ENCODE peak calls at places on chromosome 6, in seven cellular contexts. One of them, this sample, is unnamed.

GRCh38 chr6:152750694-152751093 is at the start of gene VIP:
- DNase-seq in H9: peak; percentile 71
- DNase-seq in neuronal stem cell: peak; percentile 62
- DNase-seq in H1: peak; percentile 54
- DNase-seq in mesendoderm: peak; percentile 86
- DNase-seq in mesenchymal stem cell: peak; percentile 33
- DNase-seq in trophoblast cell: peak; percentile 62
- DNase-seq in this sample: peak; percentile 42

GRCh38 chr6:5507056-5507722 is 245.9 kb downstream of the FARS2 start:
- DNase-seq in H9: no peak
- DNase-seq in neuronal stem cell: no peak
- DNase-seq in H1: no peak
- DNase-seq in mesendoderm: no peak
- DNase-seq in mesenchymal stem cell: no peak
- DNase-seq in trophoblast cell: no peak
- DNase-seq in this sample: no peak

GRCh38 chr6:126919947-126920346 is 198.5 kb upstream of the RSPO3 start:
- DNase-seq in H9: no peak
- DNase-seq in neuronal stem cell: no peak
- DNase-seq in H1: no peak
- DNase-seq in mesendoderm: no peak
- DNase-seq in mesenchymal stem cell: peak; percentile 99
- DNase-seq in trophoblast cell: peak; percentile 35
- DNase-seq in this sample: peak; percentile 99

GRCh38 chr6:84093405-84094049 is 60.0 kb downstream of the MRAP2 start:
- DNase-seq in H9: no peak
- DNase-seq in neuronal stem cell: no peak
- DNase-seq in H1: no peak
- DNase-seq in mesendoderm: peak; percentile 54
- DNase-seq in mesenchymal stem cell: no peak
- DNase-seq in trophoblast cell: peak; percentile 16
- DNase-seq in this sample: no peak

GRCh38 chr6:37242429-37243052 is 15.0 kb upstream of the TBC1D22B start:
- DNase-seq in H9: no peak
- DNase-seq in neuronal stem cell: no peak
- DNase-seq in H1: no peak
- DNase-seq in mesendoderm: peak; percentile 91
- DNase-seq in mesenchymal stem cell: peak; percentile 99
- DNase-seq in trophoblast cell: peak; percentile 96
- DNase-seq in this sample: peak; percentile 99

GRCh38 chr6:32886674-32887383 is 32.8 kb downstream of the PSMB9 start:
- DNase-seq in H9: no peak
- DNase-seq in neuronal stem cell: no peak
- DNase-seq in H1: no peak
- DNase-seq in mesendoderm: no peak
- DNase-seq in mesenchymal stem cell: peak; percentile 23
- DNase-seq in trophoblast cell: peak; percentile 41
- DNase-seq in this sample: peak; percentile 89

GRCh38 chr6:10837009-10837691 is 1.2 kb downstream of the MAK start:
- DNase-seq in H9: peak; percentile 33
- DNase-seq in neuronal stem cell: peak; percentile 62
- DNase-seq in H1: no peak
- DNase-seq in mesendoderm: peak; percentile 46
- DNase-seq in mesenchymal stem cell: peak; percentile 40
- DNase-seq in trophoblast cell: peak; percentile 42
- DNase-seq in this sample: no peak

GRCh38 chr6:166624275-166624674 is 2.8 kb downstream of the RPS6KA2 start:
- DNase-seq in H9: no peak
- DNase-seq in neuronal stem cell: no peak
- DNase-seq in H1: no peak
- DNase-seq in mesendoderm: no peak
- DNase-seq in mesenchymal stem cell: peak; percentile 82
- DNase-seq in trophoblast cell: no peak
- DNase-seq in this sample: peak; percentile 69

GRCh38 chr6:72787521-72788031 is 165.7 kb downstream of the KCNQ5 start:
- DNase-seq in H9: peak; percentile 46
- DNase-seq in neuronal stem cell: peak; percentile 39
- DNase-seq in H1: no peak
- DNase-seq in mesendoderm: peak; percentile 84
- DNase-seq in mesenchymal stem cell: peak; percentile 93
- DNase-seq in trophoblast cell: peak; percentile 81
- DNase-seq in this sample: peak; percentile 78

GRCh38 chr6:151058021-151058733 is 181.6 kb upstream of the AKAP12 start:
- DNase-seq in H9: no peak
- DNase-seq in neuronal stem cell: no peak
- DNase-seq in H1: peak; percentile 34
- DNase-seq in mesendoderm: no peak
- DNase-seq in mesenchymal stem cell: no peak
- DNase-seq in trophoblast cell: no peak
- DNase-seq in this sample: no peak

GRCh38 chr6:90298459-90299053 is 1.9 kb upstream of the BACH2 start:
- DNase-seq in H9: no peak
- DNase-seq in neuronal stem cell: no peak
- DNase-seq in H1: no peak
- DNase-seq in mesendoderm: peak; percentile 30
- DNase-seq in mesenchymal stem cell: no peak
- DNase-seq in trophoblast cell: no peak
- DNase-seq in this sample: no peak

GRCh38 chr6:155264704-155265320 is 999 bp downstream of the CLDN20 start:
- DNase-seq in H9: no peak
- DNase-seq in neuronal stem cell: no peak
- DNase-seq in H1: no peak
- DNase-seq in mesendoderm: no peak
- DNase-seq in mesenchymal stem cell: peak; percentile 43
- DNase-seq in trophoblast cell: no peak
- DNase-seq in this sample: no peak

GRCh38 chr6:2061880-2062279 is 183.5 kb downstream of the GMDS start:
- DNase-seq in H9: no peak
- DNase-seq in neuronal stem cell: no peak
- DNase-seq in H1: no peak
- DNase-seq in mesendoderm: no peak
- DNase-seq in mesenchymal stem cell: no peak
- DNase-seq in trophoblast cell: peak; percentile 77
- DNase-seq in this sample: no peak

DNA sequence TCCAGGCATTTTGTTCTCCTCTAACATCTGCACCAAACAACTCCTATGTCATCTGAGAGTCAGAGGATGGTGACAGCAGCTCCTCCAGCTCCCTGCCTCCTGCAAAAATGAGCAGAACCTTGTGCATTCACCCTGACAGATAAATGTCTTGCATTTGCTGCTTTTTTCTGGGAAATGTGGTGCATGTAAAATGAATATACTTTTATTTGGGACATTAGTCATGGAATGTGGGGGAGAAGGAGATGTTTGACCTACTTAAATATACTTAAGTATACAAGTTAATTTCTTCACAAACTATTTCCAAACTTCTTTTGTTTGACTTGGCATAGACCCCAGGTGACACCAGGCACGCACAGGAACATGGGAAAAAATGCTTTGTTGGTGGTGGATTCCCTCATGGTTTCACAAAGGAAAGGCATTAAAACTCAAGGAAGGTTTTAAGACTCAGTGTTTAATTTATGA is 181.8 kb upstream of the MCHR2 start:
- DNase-seq in H9: no peak
- DNase-seq in neuronal stem cell: no peak
- DNase-seq in H1: no peak
- DNase-seq in mesendoderm: no peak
- DNase-seq in mesenchymal stem cell: peak; percentile 59
- DNase-seq in trophoblast cell: peak; percentile 11
- DNase-seq in this sample: peak; percentile 95
- H3K23ac ChIP-seq in H9: no peak overlapping the region
- H3K23ac ChIP-seq in neuronal stem cell: no peak overlapping the region
- H3K23ac ChIP-seq in H1: no peak overlapping the region
- H3K23ac ChIP-seq in mesendoderm: no peak overlapping the region
- H3K23ac ChIP-seq in mesenchymal stem cell: no peak overlapping the region
- H3K23ac ChIP-seq in trophoblast cell: no peak overlapping the region
- H3K23ac ChIP-seq in this sample: peak overlapping the region; percentile 49

GRCh38 chr6:41789937-41790502 is 2.5 kb downstream of the TOMM6 start:
- DNase-seq in H9: no peak
- DNase-seq in neuronal stem cell: no peak
- DNase-seq in H1: no peak
- DNase-seq in mesendoderm: no peak
- DNase-seq in mesenchymal stem cell: no peak
- DNase-seq in trophoblast cell: no peak
- DNase-seq in this sample: no peak
- H3K23ac ChIP-seq in H9: no peak overlapping the region
- H3K23ac ChIP-seq in neuronal stem cell: no peak overlapping the region
- H3K23ac ChIP-seq in H1: no peak overlapping the region
- H3K23ac ChIP-seq in mesendoderm: no peak overlapping the region
- H3K23ac ChIP-seq in mesenchymal stem cell: no peak overlapping the region
- H3K23ac ChIP-seq in trophoblast cell: no peak overlapping the region
- H3K23ac ChIP-seq in this sample: no peak overlapping the region

GRCh38 chr6:109896333-109896732 is 81.8 kb upstream of the GPR6 start:
- DNase-seq in H9: no peak
- DNase-seq in neuronal stem cell: no peak
- DNase-seq in H1: no peak
- DNase-seq in mesendoderm: peak; percentile 16
- DNase-seq in mesenchymal stem cell: no peak
- DNase-seq in trophoblast cell: peak; percentile 17
- DNase-seq in this sample: peak; percentile 5

GRCh38 chr6:109894181-109894580 is 83.9 kb upstream of the GPR6 start:
- DNase-seq in H9: no peak
- DNase-seq in neuronal stem cell: no peak
- DNase-seq in H1: no peak
- DNase-seq in mesendoderm: peak; percentile 20
- DNase-seq in mesenchymal stem cell: no peak
- DNase-seq in trophoblast cell: peak; percentile 36
- DNase-seq in this sample: no peak

GRCh38 chr6:109891924-109892323 is 86.2 kb upstream of the GPR6 start:
- DNase-seq in H9: no peak
- DNase-seq in neuronal stem cell: no peak
- DNase-seq in H1: no peak
- DNase-seq in mesendoderm: no peak
- DNase-seq in mesenchymal stem cell: no peak
- DNase-seq in trophoblast cell: no peak
- DNase-seq in this sample: no peak

GRCh38 chr6:109892451-109893435 is 85.4 kb upstream of the GPR6 start:
- DNase-seq in H9: peak; percentile 52
- DNase-seq in neuronal stem cell: no peak
- DNase-seq in H1: peak; percentile 56
- DNase-seq in mesendoderm: peak; percentile 78
- DNase-seq in mesenchymal stem cell: no peak
- DNase-seq in trophoblast cell: peak; percentile 99
- DNase-seq in this sample: no peak

DNA sequence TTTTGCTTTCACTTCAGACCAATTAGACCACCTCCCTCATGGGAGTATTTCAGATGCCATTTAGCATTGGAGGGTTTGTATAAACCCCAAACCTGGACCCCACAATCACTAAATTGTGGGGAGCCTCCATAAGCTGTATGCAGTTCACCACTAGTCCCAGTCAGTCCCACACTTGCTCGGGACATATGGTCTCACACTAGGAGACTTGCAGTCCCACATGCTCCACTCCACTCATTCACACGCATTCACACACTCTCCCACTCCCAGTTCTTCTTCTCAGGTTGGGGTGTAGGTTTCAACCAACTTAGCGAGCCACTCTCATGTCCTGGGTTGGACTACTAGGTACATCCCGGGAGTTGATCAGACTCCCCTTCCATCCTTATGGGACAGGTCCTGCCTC is 84.5 kb upstream of the GPR6 start:
- DNase-seq in H9: no peak
- DNase-seq in neuronal stem cell: no peak
- DNase-seq in H1: no peak
- DNase-seq in mesendoderm: no peak
- DNase-seq in mesenchymal stem cell: no peak
- DNase-seq in trophoblast cell: no peak
- DNase-seq in this sample: no peak
- H3K23ac ChIP-seq in H9: no peak overlapping the region
- H3K23ac ChIP-seq in neuronal stem cell: peak overlapping the region; percentile 25
- H3K23ac ChIP-seq in H1: no peak overlapping the region
- H3K23ac ChIP-seq in mesendoderm: no peak overlapping the region
- H3K23ac ChIP-seq in mesenchymal stem cell: no peak overlapping the region
- H3K23ac ChIP-seq in trophoblast cell: no peak overlapping the region
- H3K23ac ChIP-seq in this sample: no peak overlapping the region

GRCh38 chr6:158561247-158561884 is 1.5 kb downstream of the TMEM181 start:
- DNase-seq in H9: no peak
- DNase-seq in neuronal stem cell: no peak
- DNase-seq in H1: no peak
- DNase-seq in mesendoderm: no peak
- DNase-seq in mesenchymal stem cell: no peak
- DNase-seq in trophoblast cell: peak; percentile 24
- DNase-seq in this sample: no peak
- H3K23ac ChIP-seq in H9: no peak overlapping the region
- H3K23ac ChIP-seq in neuronal stem cell: no peak overlapping the region
- H3K23ac ChIP-seq in H1: no peak overlapping the region
- H3K23ac ChIP-seq in mesendoderm: peak overlapping the region; percentile 15
- H3K23ac ChIP-seq in mesenchymal stem cell: no peak overlapping the region
- H3K23ac ChIP-seq in trophoblast cell: no peak overlapping the region
- H3K23ac ChIP-seq in this sample: peak overlapping the region; percentile 89

GRCh38 chr6:9195322-9195721 is 760.0 kb upstream of the SLC35B3 start:
- DNase-seq in H9: no peak
- DNase-seq in neuronal stem cell: no peak
- DNase-seq in H1: no peak
- DNase-seq in mesendoderm: no peak
- DNase-seq in mesenchymal stem cell: no peak
- DNase-seq in trophoblast cell: no peak
- DNase-seq in this sample: no peak
- H3K23ac ChIP-seq in H9: no peak overlapping the region
- H3K23ac ChIP-seq in neuronal stem cell: no peak overlapping the region
- H3K23ac ChIP-seq in H1: no peak overlapping the region
- H3K23ac ChIP-seq in mesendoderm: no peak overlapping the region
- H3K23ac ChIP-seq in mesenchymal stem cell: no peak overlapping the region
- H3K23ac ChIP-seq in trophoblast cell: no peak overlapping the region
- H3K23ac ChIP-seq in this sample: no peak overlapping the region

GRCh38 chr6:145875496-145876244 is 61.1 kb upstream of the FBXO30 start:
- DNase-seq in H9: no peak
- DNase-seq in neuronal stem cell: no peak
- DNase-seq in H1: no peak
- DNase-seq in mesendoderm: no peak
- DNase-seq in mesenchymal stem cell: peak; percentile 53
- DNase-seq in trophoblast cell: no peak
- DNase-seq in this sample: no peak
- H3K23ac ChIP-seq in H9: no peak overlapping the region
- H3K23ac ChIP-seq in neuronal stem cell: no peak overlapping the region
- H3K23ac ChIP-seq in H1: no peak overlapping the region
- H3K23ac ChIP-seq in mesendoderm: no peak overlapping the region
- H3K23ac ChIP-seq in mesenchymal stem cell: no peak overlapping the region
- H3K23ac ChIP-seq in trophoblast cell: no peak overlapping the region
- H3K23ac ChIP-seq in this sample: no peak overlapping the region

This sample was measured in IMR-90.